ENCODE peak calls at places on chromosomes 2 and 18, in five cellular contexts. M, R, C, L and O are unnamed samples.

GRCh38 chr2:159713691-159714585 is 1.6 kb downstream of the MARCHF7 start:
- DNase-seq in M (peak; percentile 77), R (peak; percentile 21), C (peak; percentile 88), L (no peak), O (no peak)

GRCh38 chr2:235026649-235027557 is 75.1 kb downstream of the SH3BP4 start:
- DNase-seq in M (peak; percentile 70), R (peak; percentile 55), C (peak; percentile 60), L (no peak), O (no peak)

GRCh38 chr2:102304268-102304667 is 7.1 kb upstream of the IL1RL1 start:
- DNase-seq in M (peak; percentile 64), R (no peak), C (peak; percentile 72), L (no peak), O (no peak)

GRCh38 chr2:55961318-55961911 is 37.8 kb upstream of the EFEMP1 start:
- DNase-seq in M (peak; percentile 62), R (peak; percentile 43), C (peak; percentile 66), L (peak; percentile 17), O (peak; percentile 57)

GRCh38 chr2:145652051-145652450 is 1132.1 kb upstream of the ZEB2 start:
- DNase-seq in M (no peak), R (no peak), C (peak; percentile 65), L (no peak), O (no peak)

GRCh38 chr2:60934153-60934722 is 52.9 kb downstream of the REL start:
- DNase-seq in M (no peak), R (no peak), C (no peak), L (no peak), O (no peak)

GRCh38 chr18:43805646-43806194 is 528.4 kb upstream of the SYT4 start:
- DNase-seq in M (peak; percentile 66), R (no peak), C (no peak), L (no peak), O (no peak)

GRCh38 chr2:47313141-47313691 is 89.7 kb upstream of the MSH2 start:
- DNase-seq in M (no peak), R (peak; percentile 76), C (no peak), L (no peak), O (peak; percentile 87)

GRCh38 chr2:172380436-172381274 is 46.7 kb upstream of the ITGA6 start:
- DNase-seq in M (peak; percentile 74), R (no peak), C (no peak), L (peak; percentile 21), O (no peak)

GRCh38 chr2:53859354-53860159 is at the start of gene GPR75:
- DNase-seq in M (peak; percentile 48), R (no peak), C (peak; percentile 17), L (peak; percentile 43), O (peak; percentile 10)

GRCh38 chr2:36545871-36546416 is 52.0 kb downstream of the FEZ2 start:
- DNase-seq in M (peak; percentile 52), R (no peak), C (no peak), L (no peak), O (no peak)

GRCh38 chr2:237149425-237149824 is 63.7 kb downstream of the COPS8 start:
- DNase-seq in M (peak; percentile 72), R (no peak), C (peak; percentile 44), L (no peak), O (peak; percentile 40)

GRCh38 chr2:159807183-159808037 is 9.4 kb upstream of the CD302 start:
- DNase-seq in M (peak; percentile 46), R (peak; percentile 57), C (peak; percentile 61), L (peak; percentile 32), O (peak; percentile 57)

GRCh38 chr2:45890094-45890646 is 238.7 kb downstream of the PRKCE start:
- DNase-seq in M (no peak), R (no peak), C (no peak), L (no peak), O (no peak)

GRCh38 chr2:45892757-45893156 is 241.3 kb downstream of the PRKCE start:
- DNase-seq in M (peak; percentile 62), R (no peak), C (peak; percentile 50), L (no peak), O (no peak)

GRCh38 chr2:45890819-45891218 is 239.3 kb downstream of the PRKCE start:
- DNase-seq in M (no peak), R (no peak), C (no peak), L (no peak), O (no peak)

GRCh38 chr2:45892236-45892701 is 240.8 kb downstream of the PRKCE start:
- DNase-seq in M (peak; percentile 34), R (no peak), C (no peak), L (no peak), O (no peak)

DNA sequence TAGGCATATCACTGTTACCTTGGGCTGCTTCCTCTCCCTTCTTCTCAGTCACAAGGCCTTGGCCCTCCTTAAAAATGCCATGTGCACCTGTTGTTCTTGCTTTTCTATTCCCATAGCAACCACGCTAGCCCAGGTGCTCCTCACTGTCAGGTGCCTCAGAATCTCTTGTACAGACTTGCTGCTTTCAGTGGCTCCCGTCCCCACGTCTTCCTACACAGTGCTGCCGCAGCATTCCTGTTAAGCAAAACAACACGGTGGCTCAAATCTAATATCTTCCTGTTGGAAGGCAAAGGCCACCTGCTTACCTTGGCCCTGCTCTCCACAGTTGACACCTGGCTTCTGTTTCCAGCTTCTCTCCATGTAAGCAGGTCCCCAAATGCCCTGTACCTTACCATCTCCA is 240.2 kb downstream of the PRKCE start:
- DNase-seq in M (no peak), R (no peak), C (no peak), L (no peak), O (no peak)
- H3K4me2 ChIP-seq in M (no peak overlapping the region), R (no peak overlapping the region), C (no peak overlapping the region), L (no peak overlapping the region), O (no peak overlapping the region)

GRCh38 chr2:220279840-220280239 is 652.4 kb downstream of the SLC4A3 start:
- DNase-seq in M (peak; percentile 73), R (no peak), C (peak; percentile 63), L (no peak), O (no peak)
- H3K4me2 ChIP-seq in M (no peak overlapping the region), R (peak overlapping the region; percentile 20), C (peak overlapping the region; percentile 55), L (no peak overlapping the region), O (no peak overlapping the region)

DNA sequence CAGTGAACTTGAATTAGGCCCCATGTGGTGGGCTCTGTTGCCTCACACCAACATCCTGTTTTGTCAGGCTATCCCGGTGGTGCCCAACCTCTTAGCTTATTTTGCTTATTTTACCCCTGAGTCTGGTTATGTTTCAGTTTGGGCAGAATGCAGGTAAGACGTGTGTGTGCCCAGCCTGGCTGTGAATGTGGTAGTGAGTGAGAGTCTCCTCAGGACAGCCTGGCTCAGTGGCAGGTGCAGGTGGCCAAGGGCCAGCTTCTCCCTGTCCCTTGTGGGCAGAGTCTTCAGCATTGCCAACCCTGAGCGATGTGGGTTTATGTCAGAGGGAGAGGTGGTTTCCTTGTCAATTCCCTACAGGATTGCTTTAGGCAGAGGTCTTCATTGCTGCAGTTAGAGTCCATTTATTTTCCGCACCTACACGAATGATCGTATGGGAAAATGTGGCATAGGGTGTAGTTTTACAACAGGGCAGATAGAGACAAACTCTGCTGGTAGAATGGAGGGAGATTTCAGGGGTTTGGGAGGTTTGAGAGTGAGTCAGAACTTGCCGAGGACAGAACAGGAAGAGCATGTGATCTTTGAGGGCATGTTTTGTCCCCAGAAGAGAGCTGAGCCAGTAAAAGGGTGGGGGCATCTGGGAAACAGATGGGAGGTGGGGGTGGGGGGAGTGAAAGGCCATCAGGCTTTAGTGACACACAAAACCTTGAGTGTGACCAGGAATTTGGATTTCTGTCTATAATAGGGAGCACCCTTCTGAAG is 156.1 kb upstream of the CELF4 start:
- DNase-seq in M (no peak), R (no peak), C (no peak), L (no peak), O (peak; percentile 24)
- H3K4me2 ChIP-seq in M (no peak overlapping the region), R (no peak overlapping the region), C (no peak overlapping the region), L (no peak overlapping the region), O (no peak overlapping the region)

DNA sequence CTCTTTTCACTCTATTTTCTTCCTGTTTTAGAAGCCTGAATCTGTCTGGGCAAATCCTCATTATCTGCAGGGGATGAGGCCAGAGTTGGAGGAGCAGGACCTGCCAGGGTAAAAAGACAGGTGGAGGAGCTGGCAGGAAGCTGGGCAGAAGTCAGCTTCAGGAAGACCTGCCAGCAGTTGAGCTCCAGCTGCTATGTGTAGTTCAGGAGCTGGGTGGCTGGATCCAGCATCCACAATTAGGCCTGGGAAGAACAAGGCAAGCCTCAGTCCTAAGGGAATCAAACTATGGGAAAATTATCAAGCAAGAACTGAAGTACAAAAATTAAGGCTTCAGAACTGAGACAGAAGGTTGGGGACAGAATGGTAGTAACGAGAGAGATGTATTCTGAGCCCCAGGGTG is 174.0 kb downstream of the MREG start:
- DNase-seq in M (no peak), R (no peak), C (no peak), L (no peak), O (no peak)
- H3K4me2 ChIP-seq in M (no peak overlapping the region), R (no peak overlapping the region), C (no peak overlapping the region), L (no peak overlapping the region), O (no peak overlapping the region)

GRCh38 chr18:23067236-23067635 is 68.0 kb upstream of the CABLES1 start:
- DNase-seq in M (peak; percentile 23), R (no peak), C (peak; percentile 7), L (no peak), O (no peak)
- H3K4me2 ChIP-seq in M (no peak overlapping the region), R (no peak overlapping the region), C (no peak overlapping the region), L (no peak overlapping the region), O (no peak overlapping the region)

GRCh38 chr2:108612514-108613183 is 78.4 kb downstream of the LIMS1 start:
- DNase-seq in M (no peak), R (no peak), C (no peak), L (no peak), O (no peak)
- H3K4me2 ChIP-seq in M (no peak overlapping the region), R (no peak overlapping the region), C (no peak overlapping the region), L (no peak overlapping the region), O (peak overlapping the region; percentile 26)

GRCh38 chr2:171315781-171316180 is 118.0 kb downstream of the METTL8 start:
- DNase-seq in M (no peak), R (no peak), C (no peak), L (no peak), O (no peak)
- H3K4me2 ChIP-seq in M (no peak overlapping the region), R (no peak overlapping the region), C (no peak overlapping the region), L (no peak overlapping the region), O (no peak overlapping the region)

GRCh38 chr18:495017-495416 is 5.5 kb downstream of the COLEC12 start:
- DNase-seq in M (peak; percentile 56), R (no peak), C (peak; percentile 32), L (no peak), O (no peak)
- H3K4me2 ChIP-seq in M (no peak overlapping the region), R (no peak overlapping the region), C (no peak overlapping the region), L (no peak overlapping the region), O (no peak overlapping the region)